ENCODE peak calls at places on chromosomes 1 and 21, in six cellular contexts. I, N, F, W, K and L are unnamed samples.

GRCh38 chr1:74504125-74505065 is 8.0 kb downstream of the LRRC53 start:
- DNase-seq in K (no peak), F (peak; percentile 84), N (peak; percentile 65), I (peak; percentile 5), W (no peak), L (peak; percentile 37)

GRCh38 chr1:231200417-231201031 is 38.7 kb downstream of the TRIM67 start:
- DNase-seq in F (no peak), K (no peak), W (no peak), I (no peak), N (no peak), L (no peak)

GRCh38 chr1:29653886-29654450 is 417.6 kb downstream of the PTPRU start:
- DNase-seq in W (no peak), F (no peak), I (no peak), K (no peak), N (no peak), L (no peak)

GRCh38 chr1:231000201-231000600 is 21.3 kb downstream of the ARV1 start:
- DNase-seq in F (no peak), K (no peak), I (no peak), W (no peak), N (no peak), L (no peak)

GRCh38 chr1:185400057-185400456 is 83.0 kb upstream of the IVNS1ABP start:
- DNase-seq in N (no peak), I (peak; percentile 25), K (no peak), F (no peak), W (no peak), L (no peak)

GRCh38 chr21:30839304-30839703 is 9.7 kb upstream of the KRTAP7-1 start:
- DNase-seq in F (peak; percentile 82), I (no peak), K (no peak), W (no peak), N (peak; percentile 40), L (peak; percentile 9)

GRCh38 chr1:235938714-235939487 is 72.2 kb upstream of the LYST start:
- DNase-seq in W (peak; percentile 38), K (no peak), I (peak; percentile 87), F (no peak), N (peak; percentile 59), L (peak; percentile 26)

GRCh38 chr1:119472463-119473175 is 34.4 kb upstream of the HSD3B1 start:
- DNase-seq in W (no peak), I (no peak), K (no peak), N (no peak), F (no peak), L (no peak)

GRCh38 chr1:172663726-172664125 is 4.8 kb downstream of the FASLG start:
- DNase-seq in N (no peak), F (no peak), K (no peak), I (no peak), W (no peak), L (no peak)

GRCh38 chr1:91806777-91807700 is 78.9 kb downstream of the TGFBR3 start:
- DNase-seq in N (no peak), I (no peak), F (peak; percentile 45), W (no peak), K (no peak), L (no peak)

GRCh38 chr1:177174921-177175634 is 4.3 kb downstream of the BRINP2 start:
- DNase-seq in N (no peak), I (no peak), K (no peak), W (no peak), F (no peak), L (no peak)

GRCh38 chr1:155976062-155976912 is 2.1 kb downstream of the ARHGEF2 start:
- DNase-seq in N (peak; percentile 62), K (no peak), F (peak; percentile 88), I (peak; percentile 62), W (peak; percentile 63), L (peak; percentile 57)

GRCh38 chr1:76203132-76203531 is 128.6 kb downstream of the ST6GALNAC3 start:
- DNase-seq in F (no peak), W (no peak), K (no peak), I (no peak), N (no peak), L (no peak)

GRCh38 chr21:45575304-45575992 is 33.2 kb upstream of the SLC19A1 start:
- DNase-seq in I (no peak), K (no peak), W (peak; percentile 39), N (no peak), F (no peak), L (no peak)

GRCh38 chr1:149844096-149844495 is 55.3 kb upstream of the BOLA1 start:
- DNase-seq in K (no peak), W (no peak), N (peak; percentile 54), F (peak; percentile 1), I (no peak), L (no peak)

GRCh38 chr1:169483500-169483966 is 2.2 kb downstream of the SLC19A2 start:
- DNase-seq in K (no peak), F (no peak), W (peak; percentile 68), I (no peak), N (no peak), L (no peak)

GRCh38 chr1:164644774-164645634 is 86.0 kb downstream of the PBX1 start:
- DNase-seq in N (no peak), K (no peak), F (no peak), I (no peak), W (no peak), L (no peak)

GRCh38 chr1:64392109-64392508 is 77.8 kb upstream of the CACHD1 start:
- DNase-seq in F (peak; percentile 71), W (no peak), K (no peak), N (no peak), I (no peak), L (no peak)

DNA sequence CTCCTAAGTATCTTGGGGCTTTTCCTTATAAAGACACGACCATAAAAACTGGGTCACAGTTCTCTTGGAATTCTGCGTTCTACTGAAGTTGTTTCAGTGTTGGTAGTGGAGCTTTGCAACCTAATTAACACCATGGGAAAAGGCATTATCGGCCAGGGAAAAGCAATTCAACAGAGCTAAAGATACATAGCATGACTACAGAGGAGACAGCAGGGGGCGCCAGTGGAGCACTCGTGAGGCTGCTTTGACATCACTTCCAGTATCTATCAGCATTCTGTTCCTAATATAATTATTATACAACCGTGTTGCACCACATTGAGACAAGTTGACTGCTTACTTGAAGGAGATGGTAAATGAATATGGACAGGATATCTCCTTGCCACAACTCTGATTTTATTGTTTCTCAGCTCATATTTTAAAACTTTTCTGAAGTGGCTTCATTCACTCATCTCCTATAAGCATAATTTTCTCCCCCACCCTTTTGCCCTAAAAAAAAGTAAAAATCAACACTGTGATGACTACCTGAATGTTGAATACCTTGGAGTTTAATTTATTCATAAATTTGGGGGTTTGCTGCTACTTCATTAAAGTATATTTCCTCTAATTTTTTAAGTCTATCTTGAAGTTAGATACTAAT is 39.4 kb downstream of the ZP4 start:
- DNase-seq in N (peak; percentile 55), K (no peak), F (peak; percentile 91), I (peak; percentile 10), W (peak; percentile 55), L (peak; percentile 12)
- TF ChIP-seq CTCF in N (peak; percentile 63), K (no peak), F (peak; percentile 94), I (peak; percentile 65), W (peak; percentile 59), L (peak; percentile 40)

DNA sequence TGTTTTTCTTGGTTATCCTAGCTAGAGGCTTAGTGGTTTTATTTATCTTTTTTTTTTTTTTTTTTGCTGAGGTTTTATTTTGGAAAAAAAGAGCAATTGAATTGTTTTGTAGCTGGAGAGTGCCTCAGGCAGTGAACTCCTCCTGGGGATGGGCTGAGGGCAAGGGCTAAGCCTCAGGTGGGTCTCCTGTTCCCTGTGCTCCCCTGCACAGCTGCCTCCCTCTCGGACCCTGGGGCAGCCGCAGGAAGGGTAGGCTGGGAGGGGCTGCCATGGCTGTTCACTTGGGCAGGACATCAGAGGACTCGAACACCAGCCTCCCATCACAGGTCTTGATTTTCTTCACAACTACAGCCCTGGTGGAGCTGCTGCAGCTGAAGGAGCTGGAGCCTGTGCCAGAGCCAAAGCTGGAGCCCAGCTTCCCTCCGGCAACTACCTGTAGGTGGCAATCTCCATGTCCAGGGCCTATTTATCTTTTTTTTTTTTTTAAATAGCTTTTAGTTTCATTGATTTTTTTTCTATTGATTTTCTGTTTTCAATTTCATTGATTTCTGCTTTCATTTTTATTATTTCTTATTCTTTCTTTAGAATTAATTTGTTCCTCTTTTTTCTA is 28.9 kb downstream of the LEPR start:
- DNase-seq in F (peak; percentile 56), K (no peak), I (no peak), W (no peak), N (no peak), L (no peak)
- TF ChIP-seq CTCF in F (peak; percentile 30), K (no peak), I (no peak), W (peak; percentile 54), N (no peak), L (no peak)

GRCh38 chr1:167676916-167677848 is 44.6 kb upstream of the MPZL1 start:
- DNase-seq in F (no peak), K (no peak), N (peak; percentile 62), W (no peak), I (no peak), L (peak; percentile 35)
- TF ChIP-seq CTCF in F (no peak), K (no peak), N (no peak), W (no peak), I (no peak), L (no peak)

DNA sequence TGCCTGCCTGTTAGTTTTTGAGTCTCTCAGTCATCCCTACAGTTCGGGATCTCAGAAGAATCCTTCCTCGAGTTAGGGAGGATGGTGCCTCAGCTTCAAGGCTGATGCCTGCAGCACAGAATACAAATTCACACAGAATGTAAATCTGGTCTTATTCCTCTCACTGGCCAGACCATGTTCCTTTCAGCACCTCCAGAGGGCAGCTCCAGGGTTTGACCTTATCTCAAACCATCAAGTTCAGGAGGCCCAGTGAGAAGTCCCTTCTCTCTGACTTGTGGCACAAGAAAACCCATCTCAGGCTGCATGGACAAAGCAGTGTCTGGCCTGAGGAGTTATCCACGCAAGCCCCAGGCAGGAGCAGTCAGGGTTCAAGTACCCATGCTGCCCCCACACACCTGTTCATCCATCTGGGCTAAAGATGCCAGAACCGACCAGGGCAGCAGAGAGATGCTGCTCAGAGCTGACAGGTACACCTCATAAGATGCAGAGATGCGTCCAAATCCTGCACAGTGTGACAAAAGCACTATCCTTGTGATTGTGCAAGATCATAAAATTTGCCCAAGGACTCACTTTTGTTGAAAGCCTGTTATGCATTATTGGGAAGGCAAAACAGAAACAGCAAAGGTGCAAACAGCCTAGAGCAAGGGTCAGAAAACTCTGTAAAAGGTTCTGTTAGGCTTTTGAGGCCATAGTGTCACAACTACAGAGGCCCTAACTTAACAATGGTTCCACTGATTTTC is 49.8 kb downstream of the BCAR3 start:
- DNase-seq in F (no peak), I (no peak), N (peak; percentile 44), W (no peak), K (no peak), L (peak; percentile 35)
- TF ChIP-seq CTCF in F (peak; percentile 38), I (no peak), N (peak; percentile 23), W (peak; percentile 24), K (no peak), L (peak; percentile 15)

DNA sequence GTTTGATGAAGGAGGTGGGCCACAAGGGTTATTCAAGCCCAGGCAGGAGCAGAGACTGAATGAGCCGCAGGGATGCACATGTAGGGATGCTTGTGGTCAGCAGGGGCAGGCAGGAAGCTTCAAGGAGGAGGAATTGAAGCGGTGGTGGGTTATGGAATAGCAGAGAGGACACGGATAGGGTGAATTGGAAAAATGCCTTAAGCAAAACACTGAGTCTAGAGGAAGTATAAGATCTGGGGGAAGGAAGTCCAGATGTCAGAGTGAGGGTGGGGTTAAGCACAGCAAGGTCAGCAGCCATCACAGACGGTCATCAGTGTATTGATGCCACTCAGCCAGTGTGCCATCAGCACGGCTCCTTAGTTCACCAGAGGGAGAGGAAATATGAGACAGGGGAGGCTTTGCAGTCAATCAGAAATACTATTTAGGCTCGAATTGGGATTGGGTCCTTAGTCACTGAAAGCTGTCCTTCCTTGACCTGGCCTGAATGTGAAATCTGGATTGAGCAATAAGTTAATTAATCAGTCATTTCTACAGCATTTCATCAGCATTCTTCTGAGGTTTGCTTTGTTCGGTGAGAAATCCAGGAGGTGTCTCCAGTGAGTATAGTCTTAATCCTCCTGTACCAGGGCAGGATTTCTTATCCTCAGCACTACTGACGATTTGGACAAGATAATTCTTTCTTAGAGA is 6.0 kb upstream of the LCE1F start:
- DNase-seq in N (no peak), K (no peak), F (peak; percentile 57), I (no peak), W (no peak), L (no peak)
- TF ChIP-seq CTCF in N (no peak), K (no peak), F (no peak), I (no peak), W (no peak), L (no peak)